ENCODE peak calls at places on chromosomes 6 and 20, in six cellular contexts. C is gastrocnemius medialis, S is stomach, M is NB4, A is ovary, T is H54. F is an unnamed sample.

GRCh38 chr20:16801919-16802651 is 53.9 kb downstream of the OTOR start:
- DNase-seq in C (peak), S (peak), M (peak), A (peak), T (no peak), F (no peak)

GRCh38 chr6:125951323-125951722 is 5.2 kb upstream of the HINT3 start:
- DNase-seq in C (no peak), S (no peak), M (no peak), A (no peak), T (no peak), F (no peak)

GRCh38 chr6:140156131-140156530 is 781.7 kb upstream of the CITED2 start:
- DNase-seq in C (no peak), S (no peak), M (no peak), A (no peak), T (no peak), F (no peak)

GRCh38 chr6:130322673-130323268 is 43.0 kb upstream of the TMEM200A start:
- DNase-seq in C (peak), S (peak), M (peak), A (peak), T (no peak), F (no peak)

GRCh38 chr20:58718729-58719128 is 26.1 kb downstream of the NPEPL1 start:
- DNase-seq in C (no peak), S (no peak), M (peak), A (no peak), T (no peak), F (no peak)

GRCh38 chr6:33320315-33321181 is 3.0 kb upstream of the ZBTB22 start:
- DNase-seq in C (peak), S (peak), M (no peak), A (peak), T (peak), F (no peak)

GRCh38 chr20:59850018-59850641 is 83.3 kb downstream of the SYCP2 start:
- DNase-seq in C (no peak), S (no peak), M (peak), A (no peak), T (no peak), F (no peak)

GRCh38 chr6:13586936-13587542 is 12.6 kb downstream of the SIRT5 start:
- DNase-seq in C (no peak), S (no peak), M (no peak), A (no peak), T (no peak), F (no peak)

GRCh38 chr6:12751694-12752304 is 35.2 kb downstream of the PHACTR1 start:
- DNase-seq in C (no peak), S (peak), M (peak), A (peak), T (peak), F (no peak)

GRCh38 chr6:68632620-68633195 is 2.4 kb upstream of the ADGRB3 start:
- DNase-seq in C (no peak), S (no peak), M (no peak), A (no peak), T (no peak), F (no peak)

GRCh38 chr6:2765896-2766766 is 938 bp downstream of the WRNIP1 start:
- DNase-seq in C (no peak), S (peak), M (peak), A (peak), T (peak), F (no peak)

GRCh38 chr6:43665376-43665775 is 20.5 kb downstream of the RSPH9 start:
- DNase-seq in C (no peak), S (no peak), M (no peak), A (no peak), T (peak), F (no peak)

GRCh38 chr6:33289784-33290315 is 449 bp downstream of the PFDN6 start:
- DNase-seq in C (no peak), S (no peak), M (no peak), A (no peak), T (no peak), F (no peak)

GRCh38 chr20:47929368-47930115 is 144.3 kb upstream of the SULF2 start:
- DNase-seq in C (peak), S (no peak), M (no peak), A (no peak), T (peak), F (no peak)

GRCh38 chr6:81075974-81076373 is 676.5 kb downstream of the TENT5A start:
- DNase-seq in C (no peak), S (no peak), M (peak), A (no peak), T (no peak), F (no peak)

GRCh38 chr6:169020821-169021220 is 232.8 kb downstream of the THBS2 start:
- DNase-seq in C (no peak), S (no peak), M (no peak), A (no peak), T (no peak), F (no peak)

GRCh38 chr20:38424404-38424803 is 10.7 kb downstream of the SNHG17 start:
- DNase-seq in C (no peak), S (no peak), M (no peak), A (no peak), T (no peak), F (no peak)

GRCh38 chr6:79702701-79703100 is 71.6 kb downstream of the SH3BGRL2 start:
- DNase-seq in C (no peak), S (no peak), M (no peak), A (no peak), T (no peak), F (no peak)

GRCh38 chr6:17103715-17104114 is 1.9 kb downstream of the STMND1 start:
- DNase-seq in C (no peak), S (no peak), M (peak), A (no peak), T (no peak), F (no peak)

GRCh38 chr6:162974685-162975084 is 246.9 kb downstream of the PACRG start:
- DNase-seq in C (peak), S (no peak), M (no peak), A (no peak), T (no peak), F (no peak)

GRCh38 chr6:11343963-11344714 is 111.7 kb upstream of the NEDD9 start:
- DNase-seq in C (no peak), S (peak), M (no peak), A (no peak), T (no peak), F (no peak)

GRCh38 chr20:4091332-4092135 is 76.2 kb upstream of the RNF24 start:
- DNase-seq in C (no peak), S (peak), M (peak), A (peak), T (no peak), F (no peak)

GRCh38 chr6:117509021-117509420 is 26.5 kb downstream of the DCBLD1 start:
- DNase-seq in C (no peak), S (no peak), M (no peak), A (no peak), T (no peak), F (no peak)

GRCh38 chr6:41527721-41528408 is 18.3 kb upstream of the FOXP4 start:
- DNase-seq in C (no peak), S (peak), M (no peak), A (no peak), T (no peak), F (no peak)

GRCh38 chr20:31712564-31713311 is 9.9 kb downstream of the BCL2L1 start:
- DNase-seq in C (peak), S (peak), M (no peak), A (no peak), T (no peak), F (no peak)

GRCh38 chr20:44031001-44031574 is 116.4 kb downstream of the TOX2 start:
- DNase-seq in C (no peak), S (no peak), M (no peak), A (no peak), T (no peak), F (no peak)

GRCh38 chr6:77455271-77455670 is 8.0 kb downstream of the HTR1B start:
- DNase-seq in C (no peak), S (no peak), M (no peak), A (no peak), T (no peak), F (no peak)

GRCh38 chr6:122839477-122839876 is 50.4 kb downstream of the SMPDL3A start:
- DNase-seq in C (peak), S (peak), M (peak), A (peak), T (peak), F (no peak)

GRCh38 chr20:53989401-53989800 is 81.0 kb downstream of the BCAS1 start:
- DNase-seq in C (no peak), S (no peak), M (no peak), A (no peak), T (no peak), F (no peak)

GRCh38 chr6:83055366-83055964 is 10.2 kb downstream of the UBE3D start:
- DNase-seq in C (no peak), S (peak), M (peak), A (peak), T (no peak), F (no peak)

GRCh38 chr6:14046476-14047068 is 71.0 kb upstream of the CD83 start:
- DNase-seq in C (no peak), S (peak), M (peak), A (no peak), T (peak), F (no peak)

GRCh38 chr6:157669747-157670216 is 153.3 kb upstream of the SNX9 start:
- DNase-seq in C (peak), S (peak), M (peak), A (peak), T (peak), F (no peak)

GRCh38 chr6:93248591-93248990 is 170.8 kb downstream of the EPHA7 start:
- DNase-seq in C (no peak), S (no peak), M (no peak), A (no peak), T (no peak), F (no peak)

GRCh38 chr20:64111841-64112641 is 4.7 kb upstream of the NPBWR2 start:
- DNase-seq in C (no peak), S (peak), M (peak), A (no peak), T (no peak), F (no peak)

DNA sequence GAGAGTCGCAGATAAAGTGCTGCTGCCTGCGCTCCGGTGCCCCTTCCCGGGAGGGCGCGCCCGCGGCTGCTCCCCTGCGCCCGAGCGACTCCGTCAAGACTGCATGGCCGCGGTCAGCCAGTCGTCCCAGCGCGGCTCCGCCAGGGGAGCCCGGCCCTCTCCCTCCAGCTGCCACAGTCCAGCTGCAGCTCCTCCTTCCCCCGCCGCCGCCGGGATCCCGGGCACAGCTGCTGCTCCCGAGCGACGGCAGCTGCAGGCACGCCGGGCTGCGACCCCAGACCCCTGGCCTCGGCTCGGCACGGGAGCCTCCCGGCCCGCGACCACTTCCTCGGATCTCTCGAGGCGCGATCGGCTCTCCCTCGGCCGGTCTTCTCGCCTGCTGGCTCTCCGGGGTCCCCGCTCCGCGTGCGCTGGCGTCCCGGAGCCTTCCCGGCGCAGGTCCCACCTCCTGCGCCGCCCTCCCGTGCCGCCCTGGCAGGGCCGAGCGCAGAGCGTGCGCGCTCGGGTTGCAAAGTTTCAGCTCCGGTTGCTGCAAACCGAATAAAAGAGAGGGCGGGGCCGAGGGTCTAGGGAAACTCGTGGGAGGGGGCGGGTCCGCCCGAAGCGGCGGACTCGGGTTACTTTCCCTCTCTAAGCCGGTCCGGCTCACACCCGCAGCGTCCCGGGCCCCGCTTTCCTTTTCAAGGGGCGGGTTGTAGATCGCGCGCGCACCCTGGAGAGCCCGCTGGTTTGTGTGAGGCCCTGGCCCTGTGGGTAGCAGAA is at the start of gene CNKSR3:
- DNase-seq in C (peak), S (peak), M (peak), A (peak), T (peak), F (no peak)
- TF ChIP-seq POLR2A in C (peak), S (no peak), M (peak), A (peak), T (peak), F (peak)

DNA sequence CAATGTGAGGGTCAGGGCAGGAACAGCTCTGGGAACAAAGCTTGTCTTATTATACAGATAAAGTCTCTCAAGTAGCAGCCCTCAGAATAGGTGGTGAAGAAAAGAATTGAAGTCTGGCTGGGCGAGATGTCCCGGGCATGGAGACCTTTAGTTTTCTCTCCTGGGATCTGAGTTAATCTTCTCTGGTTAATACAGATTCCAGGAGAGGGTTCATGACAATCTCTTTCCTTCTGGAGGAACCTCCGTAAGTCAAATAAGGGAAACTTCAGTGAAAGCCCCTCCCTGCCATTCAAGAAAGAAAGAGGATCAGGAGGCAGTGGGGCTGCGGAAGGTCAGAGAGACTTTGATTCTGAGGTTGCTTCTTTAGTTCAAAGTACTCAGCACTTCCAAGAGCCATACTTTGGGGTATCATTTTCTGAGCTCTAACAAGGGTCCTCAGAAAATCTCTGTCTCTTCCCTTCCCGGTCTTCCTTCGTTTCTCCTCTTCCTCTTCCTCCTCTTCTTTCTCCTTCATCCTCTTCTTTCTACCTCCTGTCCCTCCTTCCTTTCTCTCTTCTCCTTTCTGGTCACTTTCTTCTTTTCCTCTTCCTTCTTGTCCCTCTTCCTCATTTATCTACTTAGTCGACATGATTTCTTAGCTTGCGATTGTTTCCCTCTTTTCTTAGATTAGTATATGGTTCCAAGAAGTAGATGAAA is 4.6 kb upstream of the ZNF184 start:
- DNase-seq in C (no peak), S (no peak), M (no peak), A (no peak), T (no peak), F (no peak)
- TF ChIP-seq POLR2A in C (no peak), S (no peak), M (no peak), A (no peak), T (no peak), F (no peak)

GRCh38 chr6:160300076-160300695 is 41.6 kb upstream of the SLC22A2 start:
- DNase-seq in C (no peak), S (peak), M (no peak), A (no peak), T (no peak), F (no peak)
- TF ChIP-seq POLR2A in C (no peak), S (no peak), M (no peak), A (no peak), T (no peak), F (no peak)

GRCh38 chr20:2102585-2103453 is 1.2 kb downstream of the STK35 start:
- DNase-seq in C (peak), S (peak), M (peak), A (peak), T (peak), F (peak)
- TF ChIP-seq POLR2A in C (peak), S (no peak), M (peak), A (peak), T (peak), F (no peak)